ENCODE peak calls at places on chromosomes 13 and 19, in five cellular contexts. One of them, this sample, is unnamed.

GRCh38 chr13:80009760-80010159 is 331.2 kb downstream of the SPRY2 start:
- DNase-seq in IMR-90: no peak
- DNase-seq in esophagus squamous epithelium: no peak
- DNase-seq in lower leg skin: no peak
- DNase-seq in right cardiac atrium: no peak
- DNase-seq in this sample: no peak

GRCh38 chr19:39401549-39402416 is 4.9 kb upstream of the ZFP36 start:
- DNase-seq in lower leg skin: peak; percentile 91
- DNase-seq in IMR-90: peak; percentile 89
- DNase-seq in esophagus squamous epithelium: no peak
- DNase-seq in right cardiac atrium: peak; percentile 47
- DNase-seq in this sample: no peak

GRCh38 chr19:17306285-17306714 is 628 bp downstream of the MRPL34 start:
- DNase-seq in lower leg skin: no peak
- DNase-seq in right cardiac atrium: no peak
- DNase-seq in esophagus squamous epithelium: no peak
- DNase-seq in IMR-90: no peak
- DNase-seq in this sample: no peak

GRCh38 chr13:76330756-76331155 is 555.4 kb downstream of the KCTD12 start:
- DNase-seq in IMR-90: no peak
- DNase-seq in esophagus squamous epithelium: no peak
- DNase-seq in right cardiac atrium: no peak
- DNase-seq in lower leg skin: no peak
- DNase-seq in this sample: no peak

GRCh38 chr19:15841875-15842569 is 26.6 kb upstream of the OR10H1 start:
- DNase-seq in right cardiac atrium: no peak
- DNase-seq in IMR-90: no peak
- DNase-seq in esophagus squamous epithelium: no peak
- DNase-seq in lower leg skin: no peak
- DNase-seq in this sample: no peak

GRCh38 chr19:8017808-8018207 is 12.4 kb upstream of the ELAVL1 start:
- DNase-seq in esophagus squamous epithelium: no peak
- DNase-seq in right cardiac atrium: no peak
- DNase-seq in IMR-90: no peak
- DNase-seq in lower leg skin: no peak
- DNase-seq in this sample: no peak

GRCh38 chr19:10891360-10892108 is 20.2 kb downstream of the CARM1 start:
- DNase-seq in esophagus squamous epithelium: no peak
- DNase-seq in lower leg skin: no peak
- DNase-seq in IMR-90: no peak
- DNase-seq in right cardiac atrium: peak; percentile 41
- DNase-seq in this sample: no peak

GRCh38 chr19:1830568-1830967 is 17.7 kb downstream of the REXO1 start:
- DNase-seq in esophagus squamous epithelium: no peak
- DNase-seq in lower leg skin: no peak
- DNase-seq in right cardiac atrium: no peak
- DNase-seq in IMR-90: no peak
- DNase-seq in this sample: no peak

GRCh38 chr13:35741657-35742056 is 265.2 kb upstream of the MAB21L1 start:
- DNase-seq in right cardiac atrium: no peak
- DNase-seq in IMR-90: no peak
- DNase-seq in lower leg skin: no peak
- DNase-seq in esophagus squamous epithelium: no peak
- DNase-seq in this sample: no peak

GRCh38 chr13:23600100-23600499 is 29.9 kb downstream of the TNFRSF19 start:
- DNase-seq in right cardiac atrium: no peak
- DNase-seq in esophagus squamous epithelium: no peak
- DNase-seq in lower leg skin: no peak
- DNase-seq in IMR-90: no peak
- DNase-seq in this sample: no peak

GRCh38 chr19:8423821-8424223 is 10.7 kb downstream of the MARCHF2 start:
- DNase-seq in IMR-90: peak; percentile 97
- DNase-seq in esophagus squamous epithelium: no peak
- DNase-seq in right cardiac atrium: peak; percentile 97
- DNase-seq in lower leg skin: peak; percentile 98
- DNase-seq in this sample: peak; percentile 96

GRCh38 chr13:45207319-45207718 is 6.5 kb upstream of the KCTD4 start:
- DNase-seq in esophagus squamous epithelium: no peak
- DNase-seq in IMR-90: no peak
- DNase-seq in right cardiac atrium: no peak
- DNase-seq in lower leg skin: no peak
- DNase-seq in this sample: no peak

GRCh38 chr19:32404213-32404938 is 1.2 kb upstream of the DPY19L3 start:
- DNase-seq in lower leg skin: no peak
- DNase-seq in right cardiac atrium: no peak
- DNase-seq in IMR-90: no peak
- DNase-seq in esophagus squamous epithelium: no peak
- DNase-seq in this sample: no peak

GRCh38 chr13:94617389-94618000 is 15.8 kb downstream of the GPR180 start:
- DNase-seq in esophagus squamous epithelium: no peak
- DNase-seq in right cardiac atrium: no peak
- DNase-seq in IMR-90: no peak
- DNase-seq in lower leg skin: no peak
- DNase-seq in this sample: no peak

GRCh38 chr13:90237852-90238251 is 1109.6 kb upstream of the MIR17HG start:
- DNase-seq in esophagus squamous epithelium: no peak
- DNase-seq in IMR-90: no peak
- DNase-seq in right cardiac atrium: no peak
- DNase-seq in lower leg skin: no peak
- DNase-seq in this sample: no peak

GRCh38 chr13:112616586-112617381 is 28.8 kb upstream of the TUBGCP3 start:
- DNase-seq in right cardiac atrium: no peak
- DNase-seq in lower leg skin: no peak
- DNase-seq in esophagus squamous epithelium: no peak
- DNase-seq in IMR-90: peak; percentile 52
- DNase-seq in this sample: no peak

GRCh38 chr13:26881154-26881553 is 120.6 kb upstream of the GPR12 start:
- DNase-seq in right cardiac atrium: peak; percentile 20
- DNase-seq in lower leg skin: no peak
- DNase-seq in IMR-90: peak; percentile 47
- DNase-seq in esophagus squamous epithelium: no peak
- DNase-seq in this sample: no peak

GRCh38 chr13:38687246-38688229 is 661 bp downstream of the FREM2 start:
- DNase-seq in IMR-90: no peak
- DNase-seq in right cardiac atrium: peak; percentile 18
- DNase-seq in lower leg skin: no peak
- DNase-seq in esophagus squamous epithelium: no peak
- DNase-seq in this sample: no peak

GRCh38 chr19:38270587-38271167 is 6.3 kb downstream of the SPINT2 start:
- DNase-seq in esophagus squamous epithelium: no peak
- DNase-seq in IMR-90: peak; percentile 56
- DNase-seq in lower leg skin: no peak
- DNase-seq in right cardiac atrium: no peak
- DNase-seq in this sample: no peak

GRCh38 chr13:107681611-107682010 is 533.7 kb downstream of the LIG4 start:
- DNase-seq in right cardiac atrium: no peak
- DNase-seq in IMR-90: no peak
- DNase-seq in esophagus squamous epithelium: no peak
- DNase-seq in lower leg skin: no peak
- DNase-seq in this sample: no peak

GRCh38 chr13:67224148-67224846 is 5.8 kb downstream of the PCDH9 start:
- DNase-seq in lower leg skin: peak; percentile 91
- DNase-seq in right cardiac atrium: peak; percentile 74
- DNase-seq in esophagus squamous epithelium: no peak
- DNase-seq in IMR-90: peak; percentile 82
- DNase-seq in this sample: peak; percentile 85

GRCh38 chr19:48553676-48554384 is 1.9 kb downstream of the SULT2B1 start:
- DNase-seq in lower leg skin: no peak
- DNase-seq in esophagus squamous epithelium: no peak
- DNase-seq in right cardiac atrium: peak; percentile 27
- DNase-seq in IMR-90: peak; percentile 86
- DNase-seq in this sample: no peak

GRCh38 chr13:112959206-112959605 is 9.8 kb upstream of the MCF2L start:
- DNase-seq in IMR-90: no peak
- DNase-seq in esophagus squamous epithelium: no peak
- DNase-seq in right cardiac atrium: no peak
- DNase-seq in lower leg skin: peak; percentile 82
- DNase-seq in this sample: peak; percentile 63

GRCh38 chr19:2391118-2391725 is 31.2 kb downstream of the TMPRSS9 start:
- DNase-seq in lower leg skin: no peak
- DNase-seq in right cardiac atrium: no peak
- DNase-seq in IMR-90: peak; percentile 78
- DNase-seq in esophagus squamous epithelium: no peak
- DNase-seq in this sample: no peak

GRCh38 chr19:30784850-30785459 is 412.8 kb downstream of the ZNF536 start:
- DNase-seq in IMR-90: peak; percentile 26
- DNase-seq in lower leg skin: no peak
- DNase-seq in right cardiac atrium: peak; percentile 22
- DNase-seq in esophagus squamous epithelium: no peak
- DNase-seq in this sample: peak; percentile 77

GRCh38 chr19:18098891-18099622 is 1.5 kb downstream of the MAST3 start:
- DNase-seq in esophagus squamous epithelium: no peak
- DNase-seq in lower leg skin: no peak
- DNase-seq in IMR-90: no peak
- DNase-seq in right cardiac atrium: no peak
- DNase-seq in this sample: no peak

GRCh38 chr19:3770136-3771032 is 1.6 kb downstream of the RAX2 start:
- DNase-seq in esophagus squamous epithelium: no peak
- DNase-seq in lower leg skin: no peak
- DNase-seq in right cardiac atrium: no peak
- DNase-seq in IMR-90: no peak
- DNase-seq in this sample: no peak

GRCh38 chr13:89474432-89474831 is 1803.3 kb downstream of the SLITRK5 start:
- DNase-seq in right cardiac atrium: no peak
- DNase-seq in IMR-90: no peak
- DNase-seq in esophagus squamous epithelium: no peak
- DNase-seq in lower leg skin: no peak
- DNase-seq in this sample: no peak

GRCh38 chr19:345320-345879 is 804 bp upstream of the MIER2 start:
- DNase-seq in IMR-90: no peak
- DNase-seq in lower leg skin: no peak
- DNase-seq in right cardiac atrium: no peak
- DNase-seq in esophagus squamous epithelium: no peak
- DNase-seq in this sample: peak; percentile 62

GRCh38 chr13:48504606-48505369 is 28.1 kb downstream of the RCBTB2 start:
- DNase-seq in right cardiac atrium: no peak
- DNase-seq in esophagus squamous epithelium: no peak
- DNase-seq in lower leg skin: no peak
- DNase-seq in IMR-90: no peak
- DNase-seq in this sample: no peak

GRCh38 chr13:48508001-48508400 is 24.9 kb downstream of the RCBTB2 start:
- DNase-seq in IMR-90: no peak
- DNase-seq in esophagus squamous epithelium: no peak
- DNase-seq in right cardiac atrium: no peak
- DNase-seq in lower leg skin: no peak
- DNase-seq in this sample: no peak

GRCh38 chr13:48506092-48506701 is 26.7 kb downstream of the RCBTB2 start:
- DNase-seq in right cardiac atrium: no peak
- DNase-seq in lower leg skin: no peak
- DNase-seq in IMR-90: no peak
- DNase-seq in esophagus squamous epithelium: no peak
- DNase-seq in this sample: no peak

GRCh38 chr13:48507024-48507423 is 25.9 kb downstream of the RCBTB2 start:
- DNase-seq in right cardiac atrium: no peak
- DNase-seq in IMR-90: no peak
- DNase-seq in esophagus squamous epithelium: no peak
- DNase-seq in lower leg skin: peak; percentile 90
- DNase-seq in this sample: no peak

GRCh38 chr13:48505597-48506091 is 27.2 kb downstream of the RCBTB2 start:
- DNase-seq in right cardiac atrium: no peak
- DNase-seq in esophagus squamous epithelium: no peak
- DNase-seq in IMR-90: peak; percentile 71
- DNase-seq in lower leg skin: no peak
- DNase-seq in this sample: no peak
- H3K4me3 ChIP-seq in right cardiac atrium: no peak overlapping the region
- H3K4me3 ChIP-seq in esophagus squamous epithelium: no peak overlapping the region
- H3K4me3 ChIP-seq in IMR-90: no peak overlapping the region
- H3K4me3 ChIP-seq in lower leg skin: no peak overlapping the region
- H3K4me3 ChIP-seq in this sample: no peak overlapping the region

GRCh38 chr13:104565888-104566287 is 1499.7 kb upstream of the SLC10A2 start:
- DNase-seq in esophagus squamous epithelium: no peak
- DNase-seq in right cardiac atrium: no peak
- DNase-seq in lower leg skin: no peak
- DNase-seq in IMR-90: no peak
- DNase-seq in this sample: no peak
- H3K4me3 ChIP-seq in esophagus squamous epithelium: no peak overlapping the region
- H3K4me3 ChIP-seq in right cardiac atrium: no peak overlapping the region
- H3K4me3 ChIP-seq in lower leg skin: no peak overlapping the region
- H3K4me3 ChIP-seq in IMR-90: no peak overlapping the region
- H3K4me3 ChIP-seq in this sample: no peak overlapping the region

GRCh38 chr19:45492137-45492626 is 4.7 kb downstream of the RTN2 start:
- DNase-seq in IMR-90: no peak
- DNase-seq in lower leg skin: no peak
- DNase-seq in right cardiac atrium: no peak
- DNase-seq in esophagus squamous epithelium: no peak
- DNase-seq in this sample: no peak
- H3K4me3 ChIP-seq in IMR-90: peak overlapping the region; percentile 89
- H3K4me3 ChIP-seq in lower leg skin: no peak overlapping the region
- H3K4me3 ChIP-seq in right cardiac atrium: peak overlapping the region; percentile 82
- H3K4me3 ChIP-seq in esophagus squamous epithelium: peak overlapping the region; percentile 54
- H3K4me3 ChIP-seq in this sample: peak overlapping the region; percentile 51

GRCh38 chr13:46622013-46622917 is 69.3 kb downstream of the LRCH1 start:
- DNase-seq in esophagus squamous epithelium: no peak
- DNase-seq in lower leg skin: no peak
- DNase-seq in right cardiac atrium: no peak
- DNase-seq in IMR-90: no peak
- DNase-seq in this sample: no peak
- H3K4me3 ChIP-seq in esophagus squamous epithelium: no peak overlapping the region
- H3K4me3 ChIP-seq in lower leg skin: no peak overlapping the region
- H3K4me3 ChIP-seq in right cardiac atrium: no peak overlapping the region
- H3K4me3 ChIP-seq in IMR-90: no peak overlapping the region
- H3K4me3 ChIP-seq in this sample: no peak overlapping the region

DNA sequence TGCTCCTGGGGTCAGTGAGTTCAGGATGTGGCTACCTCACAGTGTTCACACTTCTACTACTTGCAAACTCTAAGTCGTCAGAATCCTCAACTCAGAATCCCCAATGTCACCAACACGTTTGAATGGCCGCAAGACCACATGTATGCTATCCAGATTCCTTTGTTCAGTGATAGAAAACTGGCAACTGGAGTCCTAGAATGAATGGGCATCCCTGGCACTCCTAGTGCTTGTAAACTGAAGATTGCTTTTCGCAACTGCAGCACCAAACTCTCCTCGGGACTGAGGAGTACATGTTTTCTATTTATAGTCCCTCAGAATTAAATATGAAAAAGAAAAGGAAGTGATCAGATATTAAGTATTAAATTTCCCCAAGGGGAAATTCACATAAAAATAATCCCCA is 4.9 kb downstream of the SMAD9 start:
- DNase-seq in lower leg skin: no peak
- DNase-seq in right cardiac atrium: no peak
- DNase-seq in IMR-90: no peak
- DNase-seq in esophagus squamous epithelium: no peak
- DNase-seq in this sample: no peak
- H3K4me3 ChIP-seq in lower leg skin: no peak overlapping the region
- H3K4me3 ChIP-seq in right cardiac atrium: no peak overlapping the region
- H3K4me3 ChIP-seq in IMR-90: no peak overlapping the region
- H3K4me3 ChIP-seq in esophagus squamous epithelium: no peak overlapping the region
- H3K4me3 ChIP-seq in this sample: no peak overlapping the region

This sample was measured in suprapubic skin.